ENCODE peak calls at places on chromosomes 7 and 10, in nine cellular contexts. M is A549; C is GM23248; D is Daoy; K is CD4-positive, alpha-beta T cell; A is bronchial epithelial cell; T is left ventricle myocardium inferior; R is stimulated activated naive CD4-positive, alpha-beta T cell; E is CD8-positive, alpha-beta T cell. W is an unnamed sample.

GRCh38 chr10:102775201-102775972 is 31.6 kb downstream of the WBP1L start:
- DNase-seq in M (no peak), C (no peak), D (no peak), K (no peak), A (no peak), T (peak), R (no peak), E (no peak), W (no peak)

GRCh38 chr10:102157224-102157623 is 5.0 kb downstream of the NOLC1 start:
- DNase-seq in M (no peak), C (no peak), D (no peak), K (no peak), A (no peak), T (no peak), R (no peak), E (no peak), W (no peak)

GRCh38 chr7:83643754-83644153 is 5.2 kb downstream of the SEMA3E start:
- DNase-seq in M (no peak), C (no peak), D (no peak), K (no peak), A (peak), T (no peak), R (no peak), E (no peak), W (no peak)

GRCh38 chr7:47520408-47520807 is 61.5 kb downstream of the TNS3 start:
- DNase-seq in M (no peak), C (peak), D (no peak), K (no peak), A (no peak), T (peak), R (no peak), E (no peak), W (peak)

GRCh38 chr7:36969376-36969775 is 245.1 kb upstream of the AOAH start:
- DNase-seq in M (no peak), C (no peak), D (no peak), K (no peak), A (no peak), T (no peak), R (no peak), E (peak), W (no peak)

GRCh38 chr10:86139066-86139657 is 227.4 kb downstream of the GRID1 start:
- DNase-seq in M (peak), C (peak), D (peak), K (no peak), A (no peak), T (no peak), R (no peak), E (no peak), W (no peak)

GRCh38 chr10:557792-558328 is 131.6 kb downstream of the DIP2C start:
- DNase-seq in M (no peak), C (peak), D (peak), K (peak), A (no peak), T (no peak), R (no peak), E (no peak), W (no peak)

GRCh38 chr7:26117970-26118369 is 34.0 kb upstream of the NFE2L3 start:
- DNase-seq in M (no peak), C (no peak), D (no peak), K (no peak), A (no peak), T (no peak), R (no peak), E (no peak), W (no peak)

GRCh38 chr10:48671914-48672595 is 12.6 kb upstream of the WDFY4 start:
- DNase-seq in M (no peak), C (no peak), D (no peak), K (no peak), A (no peak), T (no peak), R (no peak), E (no peak), W (no peak)

GRCh38 chr10:97729014-97729413 is 7.9 kb upstream of the ZFYVE27 start:
- DNase-seq in M (no peak), C (no peak), D (no peak), K (no peak), A (no peak), T (no peak), R (no peak), E (no peak), W (no peak)

GRCh38 chr10:125026036-125026931 is 84.4 kb downstream of the ZRANB1 start:
- DNase-seq in M (no peak), C (no peak), D (no peak), K (no peak), A (no peak), T (no peak), R (no peak), E (no peak), W (no peak)

GRCh38 chr7:100367676-100368613 is 5.3 kb upstream of the PILRA start:
- DNase-seq in M (no peak), C (no peak), D (no peak), K (no peak), A (no peak), T (no peak), R (no peak), E (no peak), W (no peak)

GRCh38 chr7:155878674-155879073 is 66.4 kb upstream of the SHH start:
- DNase-seq in M (no peak), C (no peak), D (no peak), K (no peak), A (no peak), T (no peak), R (no peak), E (peak), W (no peak)

GRCh38 chr10:91162495-91163268 is 57.8 kb upstream of the PCGF5 start:
- DNase-seq in M (peak), C (peak), D (peak), K (peak), A (peak), T (peak), R (peak), E (peak), W (peak)

W was measured in MG63.